ENCODE peak calls at places on chromosome 6, in ten cellular contexts. A is caudate nucleus; H is endothelial cell; U is stomach; F is stimulated activated CD4-positive, alpha-beta T cell treated with anti-CD3 and anti-CD28 coated beads, TNF-alpha, amount 100 ng/mL, for 1 hour; K is GM04504; Z is LoVo; I is EL; Y is A549; J is effector CD4-positive, alpha-beta T cell. X is an unnamed sample.

GRCh38 chr6:169912266-169913095 is 161.1 kb downstream of the ERMARD start:
- DNase-seq in A (no peak), H (no peak), U (no peak), F (no peak), K (no peak), Z (no peak), I (no peak), Y (no peak), J (no peak), X (no peak)

GRCh38 chr6:94196891-94197290 is 777.5 kb upstream of the EPHA7 start:
- DNase-seq in A (no peak), H (no peak), U (no peak), F (no peak), K (no peak), Z (no peak), I (no peak), Y (no peak), J (no peak), X (no peak)

GRCh38 chr6:25831532-25832306 is at the start of gene SLC17A1:
- DNase-seq in A (no peak), H (no peak), U (no peak), F (no peak), K (no peak), Z (peak), I (no peak), Y (peak), J (no peak), X (no peak)

GRCh38 chr6:147507162-147508072 is 1.1 kb upstream of the SAMD5 start:
- DNase-seq in A (no peak), H (peak), U (no peak), F (no peak), K (no peak), Z (peak), I (peak), Y (peak), J (no peak), X (no peak)

GRCh38 chr6:106546322-106547052 is 82.8 kb downstream of the RTN4IP1 start:
- DNase-seq in A (no peak), H (no peak), U (no peak), F (no peak), K (no peak), Z (peak), I (peak), Y (peak), J (no peak), X (peak)

GRCh38 chr6:47188588-47189021 is 121.1 kb downstream of the TNFRSF21 start:
- DNase-seq in A (no peak), H (no peak), U (peak), F (no peak), K (no peak), Z (peak), I (peak), Y (peak), J (no peak), X (peak)

GRCh38 chr6:41519305-41519747 is 26.9 kb upstream of the FOXP4 start:
- DNase-seq in A (no peak), H (no peak), U (peak), F (no peak), K (no peak), Z (peak), I (no peak), Y (no peak), J (no peak), X (peak)

GRCh38 chr6:19838442-19839236 is 1.5 kb downstream of the ID4 start:
- DNase-seq in A (no peak), H (peak), U (peak), F (no peak), K (no peak), Z (peak), I (peak), Y (peak), J (no peak), X (peak)

GRCh38 chr6:30612213-30612612 is 4.8 kb downstream of the PPP1R10 start:
- DNase-seq in A (no peak), H (no peak), U (no peak), F (no peak), K (no peak), Z (no peak), I (peak), Y (peak), J (no peak), X (no peak)

GRCh38 chr6:19538086-19538485 is 299.1 kb upstream of the ID4 start:
- DNase-seq in A (no peak), H (no peak), U (peak), F (no peak), K (no peak), Z (no peak), I (no peak), Y (no peak), J (no peak), X (no peak)

GRCh38 chr6:134850906-134851305 is 99.0 kb downstream of the ALDH8A1 start:
- DNase-seq in A (no peak), H (no peak), U (no peak), F (no peak), K (no peak), Z (no peak), I (no peak), Y (no peak), J (no peak), X (no peak)

GRCh38 chr6:153727910-153728309 is 311.1 kb upstream of the OPRM1 start:
- DNase-seq in A (no peak), H (no peak), U (no peak), F (no peak), K (peak), Z (no peak), I (peak), Y (no peak), J (no peak), X (peak)

GRCh38 chr6:31576897-31577341 is 1.6 kb downstream of the TNF start:
- DNase-seq in A (no peak), H (no peak), U (peak), F (no peak), K (no peak), Z (no peak), I (no peak), Y (no peak), J (no peak), X (no peak)

GRCh38 chr6:6003334-6004146 is 3.2 kb downstream of the NRN1 start:
- DNase-seq in A (no peak), H (peak), U (no peak), F (no peak), K (no peak), Z (no peak), I (peak), Y (no peak), J (no peak), X (no peak)

GRCh38 chr6:128759901-128760300 is 123.0 kb upstream of the LAMA2 start:
- DNase-seq in A (no peak), H (no peak), U (no peak), F (no peak), K (no peak), Z (no peak), I (no peak), Y (no peak), J (no peak), X (no peak)

GRCh38 chr6:135243871-135244796 is 63.0 kb downstream of the MYB start:
- DNase-seq in A (no peak), H (no peak), U (no peak), F (no peak), K (no peak), Z (no peak), I (no peak), Y (no peak), J (no peak), X (no peak)

GRCh38 chr6:10681795-10682194 is 12.6 kb downstream of the C6orf52 start:
- DNase-seq in A (no peak), H (no peak), U (no peak), F (no peak), K (no peak), Z (no peak), I (no peak), Y (no peak), J (no peak), X (no peak)

GRCh38 chr6:75882734-75883133 is 133.7 kb downstream of the MYO6 start:
- DNase-seq in A (no peak), H (no peak), U (no peak), F (no peak), K (peak), Z (no peak), I (peak), Y (no peak), J (no peak), X (peak)

GRCh38 chr6:86728976-86729375 is 208.4 kb upstream of the HTR1E start:
- DNase-seq in A (no peak), H (no peak), U (no peak), F (no peak), K (no peak), Z (no peak), I (no peak), Y (no peak), J (no peak), X (no peak)

GRCh38 chr6:131183427-131184095 is 48.3 kb downstream of the AKAP7 start:
- DNase-seq in A (no peak), H (no peak), U (no peak), F (no peak), K (no peak), Z (no peak), I (no peak), Y (no peak), J (no peak), X (no peak)

GRCh38 chr6:5541751-5542432 is 280.6 kb downstream of the FARS2 start:
- DNase-seq in A (no peak), H (no peak), U (no peak), F (no peak), K (peak), Z (peak), I (peak), Y (peak), J (no peak), X (no peak)

GRCh38 chr6:79684821-79685220 is 53.7 kb downstream of the SH3BGRL2 start:
- DNase-seq in A (no peak), H (no peak), U (no peak), F (no peak), K (no peak), Z (no peak), I (no peak), Y (no peak), J (no peak), X (no peak)

GRCh38 chr6:12163744-12164507 is 126.2 kb upstream of the EDN1 start:
- DNase-seq in A (no peak), H (no peak), U (no peak), F (no peak), K (no peak), Z (no peak), I (peak), Y (no peak), J (no peak), X (no peak)

GRCh38 chr6:158475344-158476302 is 84.3 kb upstream of the TMEM181 start:
- DNase-seq in A (no peak), H (no peak), U (peak), F (no peak), K (peak), Z (peak), I (peak), Y (peak), J (no peak), X (peak)

GRCh38 chr6:108436771-108437170 is 123.9 kb upstream of the FOXO3 start:
- DNase-seq in A (no peak), H (no peak), U (no peak), F (no peak), K (no peak), Z (no peak), I (no peak), Y (no peak), J (no peak), X (no peak)

GRCh38 chr6:147434508-147434907 is 74.0 kb upstream of the SAMD5 start:
- DNase-seq in A (no peak), H (no peak), U (no peak), F (no peak), K (no peak), Z (no peak), I (peak), Y (no peak), J (no peak), X (no peak)

GRCh38 chr6:470901-471448 is 79.4 kb downstream of the IRF4 start:
- DNase-seq in A (no peak), H (no peak), U (no peak), F (no peak), K (no peak), Z (no peak), I (no peak), Y (no peak), J (no peak), X (no peak)

GRCh38 chr6:30655743-30656094 is 8.8 kb downstream of the C6orf136 start:
- DNase-seq in A (no peak), H (no peak), U (no peak), F (no peak), K (no peak), Z (no peak), I (peak), Y (no peak), J (no peak), X (no peak)

X was measured in H4.